ENCODE peak calls at places on chromosomes 6 and 20, in seven cellular contexts. H is Calu3, J is type B pancreatic cell, I is cardiac muscle cell, U is neural progenitor cell, A is endothelial cell, V is GM10248. Y is an unnamed sample.
A peak's percentile ranks its signal among the peaks of the same experiment; 100 is the strongest.

GRCh38 chr6:104682722-104683643 is 176.7 kb downstream of the HACE1 start:
- DNase-seq in H (peak; percentile 57), J (no peak), I (peak; percentile 60), U (peak; percentile 73), A (peak; percentile 74), V (peak; percentile 64), Y (peak; percentile 70)

GRCh38 chr20:24762371-24762770 is 186.7 kb upstream of the CST7 start:
- DNase-seq in H (no peak), J (peak; percentile 55), I (no peak), U (no peak), A (no peak), V (no peak), Y (no peak)

GRCh38 chr6:144066745-144067484 is 28.5 kb downstream of the SF3B5 start:
- DNase-seq in H (no peak), J (no peak), I (no peak), U (no peak), A (no peak), V (peak; percentile 73), Y (no peak)

GRCh38 chr6:90184334-90185298 is 112.0 kb downstream of the BACH2 start:
- DNase-seq in H (peak; percentile 77), J (no peak), I (peak; percentile 86), U (no peak), A (no peak), V (no peak), Y (no peak)

GRCh38 chr20:3652646-3653596 is 10.3 kb downstream of the GFRA4 start:
- DNase-seq in H (no peak), J (no peak), I (no peak), U (no peak), A (no peak), V (no peak), Y (no peak)

GRCh38 chr6:42426191-42426590 is 25.5 kb downstream of the TRERF1 start:
- DNase-seq in H (no peak), J (no peak), I (no peak), U (no peak), A (no peak), V (no peak), Y (no peak)

GRCh38 chr6:127868338-127868737 is 32.5 kb downstream of the THEMIS start:
- DNase-seq in H (no peak), J (no peak), I (no peak), U (no peak), A (no peak), V (no peak), Y (no peak)

GRCh38 chr6:11311970-11312369 is 79.5 kb upstream of the NEDD9 start:
- DNase-seq in H (no peak), J (no peak), I (no peak), U (no peak), A (no peak), V (no peak), Y (no peak)

GRCh38 chr6:136037885-136038460 is 186.5 kb downstream of the PDE7B start:
- DNase-seq in H (no peak), J (no peak), I (peak; percentile 17), U (no peak), A (no peak), V (no peak), Y (no peak)

GRCh38 chr20:25623225-25623735 is 534 bp downstream of the NANP start:
- DNase-seq in H (peak; percentile 10), J (peak; percentile 74), I (peak; percentile 51), U (peak; percentile 41), A (peak; percentile 44), V (peak; percentile 45), Y (peak; percentile 64)

GRCh38 chr20:18166241-18166881 is 28.7 kb downstream of the KAT14 start:
- DNase-seq in H (no peak), J (no peak), I (no peak), U (no peak), A (no peak), V (no peak), Y (no peak)

GRCh38 chr6:35568967-35569606 is 56.4 kb upstream of the TULP1 start:
- DNase-seq in H (peak; percentile 32), J (no peak), I (no peak), U (peak; percentile 63), A (peak; percentile 42), V (peak; percentile 34), Y (peak; percentile 65)

GRCh38 chr6:150191809-150192208 is 49.0 kb downstream of the PPP1R14C start:
- DNase-seq in H (no peak), J (no peak), I (no peak), U (no peak), A (no peak), V (no peak), Y (no peak)

GRCh38 chr6:53591873-53592272 is 47.0 kb upstream of the GCLC start:
- DNase-seq in H (no peak), J (no peak), I (no peak), U (no peak), A (no peak), V (no peak), Y (no peak)

GRCh38 chr6:2999621-3000455 is at the start of gene NQO2:
- DNase-seq in H (peak; percentile 89), J (peak; percentile 95), I (peak; percentile 96), U (peak; percentile 97), A (peak; percentile 97), V (peak; percentile 99), Y (peak; percentile 94)

GRCh38 chr6:116429111-116429510 is 32.1 kb upstream of the CALHM6 start:
- DNase-seq in H (no peak), J (no peak), I (no peak), U (no peak), A (no peak), V (no peak), Y (no peak)

GRCh38 chr6:19602614-19603013 is 234.6 kb upstream of the ID4 start:
- DNase-seq in H (no peak), J (no peak), I (no peak), U (no peak), A (no peak), V (no peak), Y (no peak)

GRCh38 chr20:11852801-11853200 is 64.9 kb upstream of the BTBD3 start:
- DNase-seq in H (no peak), J (no peak), I (no peak), U (no peak), A (no peak), V (no peak), Y (no peak)

GRCh38 chr6:2710412-2710811 is 40.3 kb downstream of the MYLK4 start:
- DNase-seq in H (no peak), J (no peak), I (no peak), U (no peak), A (no peak), V (no peak), Y (no peak)

GRCh38 chr20:14235355-14235754 is 102.1 kb downstream of the FLRT3 start:
- DNase-seq in H (no peak), J (no peak), I (no peak), U (no peak), A (no peak), V (no peak), Y (no peak)

GRCh38 chr6:135871878-135872277 is 20.4 kb downstream of the PDE7B start:
- DNase-seq in H (no peak), J (no peak), I (no peak), U (no peak), A (no peak), V (no peak), Y (no peak)

DNA sequence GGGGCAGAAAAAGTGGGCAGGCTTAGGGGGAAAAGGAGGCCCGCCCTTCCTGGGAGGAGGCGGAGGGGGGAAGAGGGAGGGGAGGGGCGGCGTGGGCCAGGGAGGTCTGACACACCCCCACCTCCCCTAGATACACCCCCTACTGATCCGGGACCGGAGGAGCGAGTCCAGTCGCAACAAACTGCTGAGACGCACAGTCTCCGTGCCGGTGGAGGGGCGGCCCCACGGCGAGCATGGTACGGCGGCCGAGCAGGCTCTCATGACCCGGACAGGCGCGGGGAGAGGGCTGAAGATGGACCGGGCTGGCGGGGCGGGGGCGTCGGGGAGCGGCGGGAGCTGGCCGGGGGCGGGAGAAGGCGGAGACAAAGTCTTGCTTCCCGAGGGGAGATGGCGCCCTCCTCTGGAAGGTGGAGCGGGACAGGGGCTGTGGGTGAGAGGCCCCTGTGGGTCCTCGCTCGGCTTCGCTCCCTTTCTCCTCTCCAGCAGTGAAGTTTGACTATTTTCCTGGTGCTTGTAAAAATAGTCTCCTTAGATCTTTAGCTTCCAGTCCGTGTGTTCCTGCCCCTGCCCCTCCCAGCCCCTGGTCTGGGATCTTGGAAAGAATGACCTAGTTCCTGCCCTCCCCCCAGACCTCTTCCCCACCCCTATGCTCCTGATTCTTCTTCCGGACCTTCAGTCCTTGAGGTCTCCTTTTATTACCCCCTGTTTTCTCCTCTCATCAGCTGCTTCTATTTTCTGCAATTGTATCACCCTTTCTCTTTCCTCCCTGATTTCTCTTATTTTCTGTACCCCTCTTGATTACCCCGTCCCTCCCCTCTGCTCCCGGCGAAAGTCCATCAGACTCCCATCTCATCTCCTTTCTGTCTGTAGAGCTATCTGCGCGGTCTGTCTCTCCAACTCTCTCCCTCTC is 6.1 kb downstream of the SYNGAP1 start:
- DNase-seq in H (peak; percentile 95), J (peak; percentile 90), I (peak; percentile 87), U (peak; percentile 92), A (peak; percentile 92), V (peak; percentile 86), Y (peak; percentile 91)
- TF ChIP-seq CTCF in H (peak; percentile 76), J (peak; percentile 71), I (peak; percentile 52), U (peak; percentile 65), A (peak; percentile 53), V (peak; percentile 88), Y (peak; percentile 63)

GRCh38 chr6:91337967-91338366 is 751.1 kb upstream of the MAP3K7 start:
- DNase-seq in H (no peak), J (no peak), I (no peak), U (no peak), A (no peak), V (no peak), Y (no peak)
- TF ChIP-seq CTCF in H (no peak), J (peak; percentile 71), I (peak; percentile 10), U (peak; percentile 38), A (peak; percentile 89), V (no peak), Y (no peak)

GRCh38 chr6:112941613-112942012 is 594.5 kb downstream of the RFPL4B start:
- DNase-seq in H (no peak), J (no peak), I (no peak), U (no peak), A (no peak), V (no peak), Y (no peak)
- TF ChIP-seq CTCF in H (no peak), J (no peak), I (no peak), U (no peak), A (no peak), V (no peak), Y (no peak)

GRCh38 chr6:139376604-139377218 is 2.3 kb upstream of the CITED2 start:
- DNase-seq in H (peak; percentile 18), J (no peak), I (peak; percentile 50), U (peak; percentile 26), A (no peak), V (no peak), Y (no peak)
- TF ChIP-seq CTCF in H (no peak), J (peak; percentile 24), I (no peak), U (no peak), A (no peak), V (no peak), Y (no peak)

GRCh38 chr20:40706977-40707582 is 18.0 kb upstream of the MAFB start:
- DNase-seq in H (peak; percentile 66), J (no peak), I (peak; percentile 55), U (peak; percentile 85), A (no peak), V (no peak), Y (no peak)
- TF ChIP-seq CTCF in H (peak; percentile 36), J (peak; percentile 66), I (no peak), U (peak; percentile 63), A (peak; percentile 24), V (no peak), Y (peak; percentile 32)

GRCh38 chr20:63957004-63957689 is 931 bp upstream of the UCKL1 start:
- DNase-seq in H (peak; percentile 77), J (no peak), I (peak; percentile 64), U (peak; percentile 72), A (peak; percentile 53), V (peak; percentile 71), Y (no peak)
- TF ChIP-seq CTCF in H (no peak), J (peak; percentile 21), I (peak; percentile 14), U (peak; percentile 27), A (no peak), V (no peak), Y (no peak)